ENCODE peak calls at places on chromosome 9, in eight cellular contexts. S is C1 segment of cervical spinal cord; A is frontal cortex; R is CMK; T is hepatic stellate cell; F is NCI-H345; E is T-helper 2 cell; X is activated effector memory CD4-positive, alpha-beta T cell treated with anti-CD3 and anti-CD28 coated beads, Interleukin-2, amount 50 U/mL, for 16 hours. N is an unnamed sample.

GRCh38 chr9:91060520-91061343 is 259.1 kb downstream of the SYK start:
- DNase-seq in E (no peak), R (no peak), T (peak; percentile 74), S (no peak), A (no peak), F (peak; percentile 81), X (no peak), N (no peak)

GRCh38 chr9:81145331-81145963 is 543.9 kb downstream of the TLE1 start:
- DNase-seq in X (no peak), R (no peak), F (no peak), S (no peak), T (peak; percentile 32), E (no peak), A (no peak), N (no peak)

GRCh38 chr9:114501786-114502682 is 3.2 kb downstream of the WHRN start:
- DNase-seq in T (peak; percentile 70), X (no peak), R (no peak), E (no peak), S (peak; percentile 48), F (peak; percentile 91), A (peak; percentile 57), N (no peak)

GRCh38 chr9:107312651-107313050 is 29.6 kb downstream of the RAD23B start:
- DNase-seq in T (no peak), A (no peak), E (no peak), F (no peak), X (no peak), R (no peak), S (no peak), N (no peak)

GRCh38 chr9:113481176-113481805 is 17.8 kb downstream of the RGS3 start:
- DNase-seq in R (no peak), A (no peak), E (no peak), T (no peak), S (no peak), F (no peak), X (no peak), N (no peak)

GRCh38 chr9:130304141-130304540 is 38.6 kb downstream of the HMCN2 start:
- DNase-seq in A (no peak), R (no peak), T (no peak), X (no peak), E (no peak), F (no peak), S (no peak), N (no peak)

GRCh38 chr9:93085676-93086075 is 10.3 kb upstream of the CARD19 start:
- DNase-seq in R (no peak), X (peak; percentile 60), T (no peak), S (no peak), A (no peak), E (no peak), F (no peak), N (no peak)

GRCh38 chr9:29078063-29078660 is 1504.9 kb upstream of the C9orf72 start:
- DNase-seq in E (no peak), T (no peak), F (no peak), R (no peak), X (no peak), A (no peak), S (no peak), N (no peak)

GRCh38 chr9:100104314-100104713 is 5.3 kb downstream of the INVS start:
- DNase-seq in R (no peak), A (no peak), F (no peak), T (no peak), S (no peak), E (no peak), X (no peak), N (no peak)

GRCh38 chr9:136943291-136944093 is 1.0 kb downstream of the FBXW5 start:
- DNase-seq in A (peak; percentile 66), T (no peak), R (no peak), S (no peak), E (peak; percentile 49), F (peak; percentile 25), X (peak; percentile 79), N (no peak)

GRCh38 chr9:38336341-38336740 is 56.2 kb upstream of the ALDH1B1 start:
- DNase-seq in S (no peak), R (no peak), A (no peak), X (peak; percentile 17), F (no peak), T (no peak), E (no peak), N (no peak)

GRCh38 chr9:7665874-7666273 is 133.7 kb downstream of the DMAC1 start:
- DNase-seq in R (no peak), X (no peak), T (no peak), A (no peak), E (no peak), F (no peak), S (no peak), N (no peak)

GRCh38 chr9:134811673-134812668 is 68.6 kb upstream of the FCN2 start:
- DNase-seq in F (no peak), R (no peak), T (peak; percentile 91), S (no peak), E (no peak), A (no peak), X (no peak), N (no peak)

GRCh38 chr9:70510157-70510770 is 95.8 kb upstream of the KLF9 start:
- DNase-seq in E (peak; percentile 30), A (no peak), X (no peak), T (no peak), F (no peak), S (no peak), R (no peak), N (peak; percentile 17)

GRCh38 chr9:98192503-98193335 is at the start of gene CORO2A:
- DNase-seq in S (no peak), T (peak; percentile 87), R (no peak), E (peak; percentile 85), A (peak; percentile 81), X (peak; percentile 92), F (peak; percentile 83), N (peak; percentile 69)

GRCh38 chr9:79693750-79694149 is 122.0 kb downstream of the TLE4 start:
- DNase-seq in A (no peak), X (no peak), F (no peak), R (no peak), S (no peak), E (no peak), T (no peak), N (no peak)

GRCh38 chr9:88808019-88808656 is 183.1 kb upstream of the S1PR3 start:
- DNase-seq in E (no peak), F (peak; percentile 10), S (no peak), T (no peak), A (no peak), X (no peak), R (no peak), N (no peak)

GRCh38 chr9:115373000-115373709 is 255.2 kb upstream of the TNC start:
- DNase-seq in F (no peak), E (no peak), S (no peak), R (no peak), T (peak; percentile 79), A (no peak), X (no peak), N (no peak)

GRCh38 chr9:19127881-19128719 is 808 bp upstream of the PLIN2 start:
- DNase-seq in E (peak; percentile 56), R (no peak), S (no peak), F (peak; percentile 22), T (no peak), A (no peak), X (peak; percentile 64), N (peak; percentile 11)

N was measured in progenitor cell of endocrine pancreas.